ENCODE peak calls at places on chromosomes 11 and 22, in five cellular contexts. G, B, E, P and H are unnamed samples.

GRCh38 chr22:27564806-27565205 is 236.8 kb downstream of the MN1 start:
- DNase-seq in G (no peak), B (no peak), E (no peak), P (no peak), H (no peak)

GRCh38 chr11:122202951-122203456 is 87.0 kb upstream of the BLID start:
- DNase-seq in G (peak; percentile 83), B (peak; percentile 86), E (peak; percentile 46), P (no peak), H (peak; percentile 36)

GRCh38 chr11:129894281-129895125 is 875 bp downstream of the NFRKB start:
- DNase-seq in G (no peak), B (peak; percentile 13), E (peak; percentile 27), P (no peak), H (peak; percentile 33)

GRCh38 chr11:115348404-115348803 is 155.8 kb downstream of the CADM1 start:
- DNase-seq in G (no peak), B (no peak), E (no peak), P (no peak), H (no peak)

GRCh38 chr11:13884159-13884799 is 78.2 kb upstream of the SPON1 start:
- DNase-seq in G (no peak), B (no peak), E (no peak), P (no peak), H (no peak)

GRCh38 chr22:39364646-39365405 is 15.0 kb downstream of the SYNGR1 start:
- DNase-seq in G (no peak), B (no peak), E (no peak), P (no peak), H (no peak)

GRCh38 chr11:2131371-2132228 is 7.6 kb downstream of the IGF2 start:
- DNase-seq in G (no peak), B (no peak), E (no peak), P (no peak), H (no peak)

GRCh38 chr22:32286290-32286840 is 31.2 kb upstream of the SLC5A4 start:
- DNase-seq in G (no peak), B (no peak), E (no peak), P (no peak), H (no peak)

GRCh38 chr11:125433454-125434121 is 62.5 kb downstream of the FEZ1 start:
- DNase-seq in G (peak; percentile 78), B (peak; percentile 84), E (peak; percentile 48), P (no peak), H (peak; percentile 58)

GRCh38 chr11:80967649-80968048 is 1526.8 kb upstream of the TENM4 start:
- DNase-seq in G (no peak), B (peak; percentile 10), E (no peak), P (no peak), H (no peak)

GRCh38 chr11:64809781-64810241 is 540 bp downstream of the MEN1 start:
- DNase-seq in G (no peak), B (peak; percentile 18), E (peak; percentile 12), P (no peak), H (peak; percentile 31)

GRCh38 chr11:87265132-87265531 is 227.4 kb downstream of the TMEM135 start:
- DNase-seq in G (no peak), B (peak; percentile 35), E (no peak), P (no peak), H (no peak)

GRCh38 chr11:113474362-113475159 is 637 bp downstream of the DRD2 start:
- DNase-seq in G (peak; percentile 71), B (peak; percentile 83), E (peak; percentile 70), P (peak; percentile 18), H (peak; percentile 31)

GRCh38 chr11:63623513-63624140 is 9.4 kb upstream of the PLAAT3 start:
- DNase-seq in G (no peak), B (no peak), E (no peak), P (no peak), H (no peak)

GRCh38 chr22:50224071-50224470 is 20.8 kb downstream of the TUBGCP6 start:
- DNase-seq in G (no peak), B (no peak), E (no peak), P (no peak), H (no peak)

GRCh38 chr22:40960137-40960536 is 9.0 kb downstream of the RBX1 start:
- DNase-seq in G (no peak), B (no peak), E (no peak), P (no peak), H (no peak)

GRCh38 chr22:32518351-32518750 is 43.7 kb downstream of the FBXO7 start:
- DNase-seq in G (no peak), B (no peak), E (no peak), P (no peak), H (no peak)

GRCh38 chr11:131858495-131858894 is 488.1 kb downstream of the NTM start:
- DNase-seq in G (no peak), B (no peak), E (no peak), P (no peak), H (no peak)

GRCh38 chr22:30197389-30197788 is 49.2 kb downstream of the LIF start:
- DNase-seq in G (no peak), B (no peak), E (no peak), P (no peak), H (no peak)

GRCh38 chr11:22809893-22810292 is 19.7 kb downstream of the SVIP start:
- DNase-seq in G (no peak), B (no peak), E (no peak), P (no peak), H (no peak)

GRCh38 chr22:20586403-20586745 is 79.0 kb downstream of the MED15 start:
- DNase-seq in G (no peak), B (no peak), E (no peak), P (no peak), H (no peak)

GRCh38 chr11:111871693-111872161 is 346 bp upstream of the ALG9 start:
- DNase-seq in G (no peak), B (no peak), E (no peak), P (no peak), H (no peak)

GRCh38 chr11:111870522-111870886 is 877 bp downstream of the ALG9 start:
- DNase-seq in G (no peak), B (no peak), E (no peak), P (no peak), H (no peak)

GRCh38 chr11:111870113-111870512 is 1.3 kb downstream of the ALG9 start:
- DNase-seq in G (no peak), B (no peak), E (no peak), P (no peak), H (no peak)

DNA sequence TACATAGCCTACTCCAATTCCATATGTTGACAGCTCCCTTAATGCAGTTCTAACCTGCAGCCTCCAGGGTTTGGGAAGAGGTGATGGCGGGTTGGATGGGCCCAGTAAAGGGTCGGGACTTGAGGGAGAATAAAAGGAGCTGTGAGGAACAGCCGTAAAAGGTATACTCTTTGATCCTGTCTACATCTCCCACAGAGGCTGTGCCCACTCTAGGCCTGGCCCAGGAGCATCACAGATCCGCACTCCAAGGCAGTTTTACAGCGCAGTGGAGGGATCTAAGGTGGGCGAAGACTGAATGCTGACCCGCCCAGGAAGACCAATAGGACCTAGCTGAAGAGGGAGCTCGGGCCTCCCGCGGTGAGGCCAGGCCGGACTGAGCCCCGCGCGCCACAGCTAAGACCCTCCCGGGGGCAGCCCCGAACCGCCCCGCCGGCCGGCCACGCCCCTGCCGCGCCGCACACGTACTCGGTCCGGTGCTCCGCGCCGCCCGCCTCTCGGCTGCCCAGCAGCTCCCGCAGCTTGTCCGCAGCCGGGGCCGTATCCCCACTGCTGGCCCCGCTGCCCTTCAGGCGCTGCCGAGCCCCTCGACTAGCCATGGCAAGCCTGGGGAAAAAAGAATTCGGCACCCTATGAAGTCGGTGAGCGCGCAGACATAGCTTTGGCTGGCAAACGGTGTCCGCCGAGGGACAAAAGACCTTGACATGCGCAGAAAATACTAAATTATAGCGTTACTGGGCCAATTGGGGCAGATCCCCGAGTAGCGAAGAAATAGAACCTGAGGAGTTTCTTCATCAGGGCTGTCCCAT is at the start of gene ALG9:
- DNase-seq in G (peak; percentile 81), B (peak; percentile 85), E (peak; percentile 78), P (peak; percentile 47), H (peak; percentile 93)
- TF ChIP-seq CTCF in G (peak; percentile 11), B (peak; percentile 52), E (peak; percentile 38), P (peak; percentile 22), H (peak; percentile 14)

DNA sequence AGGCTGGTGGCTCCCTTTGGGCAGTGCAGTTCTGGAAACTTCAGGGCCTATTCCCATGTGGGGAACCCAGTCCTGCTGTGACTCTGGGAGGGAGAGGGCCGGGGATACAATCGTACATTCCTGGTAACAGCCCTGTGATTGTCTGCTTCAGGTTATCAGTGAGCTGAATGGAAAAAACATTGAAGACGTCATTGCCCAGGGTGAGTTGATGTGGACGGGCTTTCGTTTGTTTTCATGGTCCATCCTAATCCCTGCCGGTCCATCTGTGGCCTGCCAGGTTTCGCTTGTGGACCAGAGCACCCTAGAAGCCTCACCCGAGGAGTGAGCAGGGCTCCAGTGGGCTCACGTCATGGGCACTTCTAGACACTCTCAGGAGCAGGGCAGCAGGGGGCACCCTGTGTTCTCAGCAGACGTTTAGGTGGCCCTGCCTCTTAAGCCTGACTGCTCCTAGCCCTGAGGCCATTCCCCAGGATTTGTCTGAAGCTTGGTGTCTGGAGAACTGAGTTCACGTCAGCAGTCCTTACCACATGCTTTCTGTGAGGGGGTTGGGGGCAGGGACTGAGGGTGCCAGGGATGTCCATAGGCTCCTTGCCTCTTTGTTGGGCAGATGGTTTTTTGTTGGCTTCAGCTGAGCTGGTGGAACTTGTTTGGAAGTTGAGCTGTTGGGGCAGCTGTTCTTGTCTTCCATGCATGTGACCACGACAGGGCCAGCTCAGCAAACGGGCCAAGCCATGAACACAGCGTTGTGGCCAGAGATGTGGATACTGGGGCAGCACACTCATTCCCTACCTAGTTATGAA is 1.9 kb downstream of the RPLP2 start:
- DNase-seq in G (no peak), B (peak; percentile 40), E (no peak), P (no peak), H (no peak)
- TF ChIP-seq CTCF in G (no peak), B (peak; percentile 34), E (no peak), P (no peak), H (no peak)

DNA sequence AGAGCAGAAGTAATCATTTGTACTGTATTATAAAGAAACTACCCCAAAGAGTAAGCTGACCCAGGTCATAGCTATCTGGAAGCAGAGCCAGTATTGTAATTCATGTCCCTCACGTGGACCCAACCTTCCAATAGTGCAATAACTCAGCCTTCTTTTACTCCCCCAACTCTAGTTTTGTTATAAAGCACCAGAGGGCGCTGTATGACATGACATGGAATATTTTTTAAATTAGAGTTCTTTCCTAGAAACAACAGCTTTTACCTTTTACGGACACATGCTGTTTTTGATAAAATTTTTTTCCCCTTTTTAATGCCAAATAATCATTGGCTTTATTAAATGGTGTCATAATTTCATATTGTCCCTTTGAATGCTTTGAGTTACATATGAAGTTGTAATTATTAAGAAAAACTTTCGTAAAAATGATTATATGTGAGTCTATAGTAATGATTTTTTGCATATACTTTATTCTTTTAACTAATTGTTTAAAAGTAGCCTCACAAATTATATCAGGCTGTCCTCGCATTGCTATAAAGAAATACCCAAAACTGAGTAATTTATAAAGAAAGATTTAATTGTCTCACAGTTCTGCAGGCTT is 76.9 kb downstream of the DKK3 start:
- DNase-seq in G (no peak), B (peak; percentile 86), E (peak; percentile 53), P (no peak), H (peak; percentile 40)
- TF ChIP-seq CTCF in G (peak; percentile 55), B (peak; percentile 66), E (peak; percentile 70), P (peak; percentile 61), H (peak; percentile 39)

GRCh38 chr11:66707486-66707885 is 21.5 kb downstream of the SPTBN2 start:
- DNase-seq in G (no peak), B (no peak), E (no peak), P (no peak), H (no peak)

GRCh38 chr11:66706989-66707388 is 22.0 kb downstream of the SPTBN2 start:
- DNase-seq in G (no peak), B (no peak), E (no peak), P (no peak), H (no peak)

GRCh38 chr11:66708026-66708579 is 20.9 kb downstream of the SPTBN2 start:
- DNase-seq in G (no peak), B (no peak), E (no peak), P (no peak), H (no peak)

GRCh38 chr11:66704659-66705360 is 24.2 kb downstream of the SPTBN2 start:
- DNase-seq in G (no peak), B (no peak), E (no peak), P (no peak), H (no peak)

GRCh38 chr11:66705587-66706335 is 23.3 kb downstream of the SPTBN2 start:
- DNase-seq in G (no peak), B (no peak), E (no peak), P (no peak), H (no peak)
- TF ChIP-seq CTCF in G (no peak), B (no peak), E (no peak), P (no peak), H (no peak)